ENCODE peak calls at places on chromosomes 6 and 20, in eight cellular contexts. H, U, N, I, E, J, B and O are unnamed samples. For H3K9me2 and H3K79me2, the result is how much of the 10 kb centered on the place peaks cover.

GRCh38 chr6:72084992-72085569 is 198.7 kb downstream of the RIMS1 start:
- DNase-seq in U (peak), J (no peak), I (peak), N (peak), H (no peak), B (no peak), E (peak), O (peak)

GRCh38 chr20:12383770-12384304 is 466.1 kb downstream of the BTBD3 start:
- DNase-seq in H (no peak), B (no peak), E (peak), J (peak), N (no peak), I (no peak), U (no peak), O (no peak)

GRCh38 chr6:79239538-79240168 is 5.2 kb upstream of the HMGN3 start:
- DNase-seq in J (no peak), H (no peak), I (no peak), B (no peak), E (no peak), N (no peak), U (no peak), O (no peak)

GRCh38 chr6:87575423-87575822 is 14.4 kb downstream of the RARS2 start:
- DNase-seq in U (no peak), B (no peak), N (no peak), I (no peak), H (no peak), J (no peak), E (no peak), O (no peak)

GRCh38 chr20:39660251-39660650 is 698.1 kb downstream of the DHX35 start:
- DNase-seq in U (no peak), B (no peak), E (no peak), N (no peak), H (no peak), J (no peak), I (no peak), O (no peak)

GRCh38 chr6:152270301-152270925 is 366.7 kb downstream of the SYNE1 start:
- DNase-seq in E (peak), H (no peak), B (no peak), J (peak), I (no peak), N (no peak), U (no peak), O (no peak)

GRCh38 chr6:139448998-139449610 is 74.7 kb upstream of the CITED2 start:
- DNase-seq in E (no peak), J (peak), N (no peak), H (no peak), U (no peak), I (no peak), B (no peak), O (no peak)

GRCh38 chr6:102488729-102489128 is 1095.2 kb downstream of the GRIK2 start:
- DNase-seq in N (no peak), H (no peak), U (no peak), I (no peak), E (peak), B (no peak), J (no peak), O (no peak)

GRCh38 chr6:133235219-133235618 is 5.9 kb upstream of the EYA4 start:
- DNase-seq in U (no peak), N (no peak), H (no peak), B (no peak), I (no peak), E (no peak), J (no peak), O (no peak)

GRCh38 chr6:147231589-147231988 is 27.4 kb downstream of the STXBP5 start:
- DNase-seq in E (no peak), N (no peak), B (no peak), U (no peak), H (no peak), J (no peak), I (no peak), O (no peak)

GRCh38 chr20:13243826-13244376 is 22.8 kb downstream of the ISM1 start:
- DNase-seq in H (no peak), J (peak), N (no peak), U (no peak), B (no peak), I (no peak), E (peak), O (peak)

GRCh38 chr6:10583509-10583908 is 62.4 kb downstream of the GCNT2 start:
- DNase-seq in J (no peak), B (no peak), H (no peak), E (no peak), I (peak), N (no peak), U (no peak), O (peak)

GRCh38 chr6:3340891-3341290 is 82.1 kb downstream of the PSMG4 start:
- DNase-seq in U (no peak), J (no peak), N (no peak), I (peak), B (no peak), H (no peak), E (no peak), O (no peak)

GRCh38 chr6:14002176-14002947 is 77.6 kb downstream of the RNF182 start:
- DNase-seq in J (no peak), E (peak), I (peak), N (no peak), U (no peak), B (no peak), H (peak), O (no peak)

GRCh38 chr6:31639043-31639442 is 13.4 kb downstream of the BAG6 start:
- DNase-seq in J (no peak), N (no peak), U (no peak), E (no peak), I (no peak), H (no peak), B (no peak), O (no peak)

GRCh38 chr6:19851273-19852089 is 14.3 kb downstream of the ID4 start:
- DNase-seq in N (peak), B (peak), J (peak), E (peak), I (peak), U (peak), H (peak), O (peak)

GRCh38 chr20:47066484-47067270 is 172.0 kb downstream of the EYA2 start:
- DNase-seq in J (peak), H (no peak), N (no peak), I (no peak), E (no peak), B (no peak), U (no peak), O (no peak)

GRCh38 chr6:155939253-155939652 is 483.6 kb upstream of the NOX3 start:
- DNase-seq in B (peak), J (no peak), E (no peak), H (no peak), N (no peak), I (no peak), U (no peak), O (no peak)

GRCh38 chr6:155936551-155936950 is 480.9 kb upstream of the NOX3 start:
- DNase-seq in E (no peak), B (no peak), J (no peak), U (no peak), N (no peak), H (no peak), I (no peak), O (no peak)

DNA sequence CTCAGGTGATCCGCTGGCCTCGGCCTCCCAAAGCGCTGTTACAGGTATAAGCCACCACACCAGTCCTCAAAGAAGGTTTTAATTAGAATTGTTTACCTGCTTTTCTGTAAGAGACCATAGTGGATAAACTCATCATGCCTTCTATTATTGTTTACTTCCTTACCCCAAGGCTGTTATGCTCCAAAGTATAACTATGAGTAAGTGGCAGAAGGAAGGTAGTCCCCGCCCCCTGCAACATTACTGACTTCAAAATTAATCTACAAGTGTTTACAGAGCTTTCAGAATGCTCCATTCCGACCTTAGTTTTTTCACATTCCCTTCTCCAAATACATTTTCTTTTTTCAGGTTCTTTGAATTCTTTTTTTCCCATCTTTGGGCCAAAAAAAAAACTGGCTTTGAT is 480.5 kb upstream of the NOX3 start:
- DNase-seq in B (no peak), E (no peak), I (no peak), H (no peak), N (no peak), J (no peak), U (no peak), O (no peak)
- H3K9me2 ChIP-seq in B (under half), E (under half), I (under half), H (under half), N (under half), J (under half), U (under half), O (under half)

GRCh38 chr6:44234101-44235090 is 11.0 kb downstream of the SLC29A1 start:
- DNase-seq in N (peak), H (no peak), E (peak), J (peak), B (peak), I (peak), U (no peak), O (peak)
- TF ChIP-seq CTCF in N (peak), H (peak), E (peak), J (peak), B (peak), I (peak), U (peak), O (peak)

GRCh38 chr20:62246872-62247652 is 8.7 kb downstream of the OSBPL2 start:
- DNase-seq in E (no peak), N (no peak), I (no peak), H (no peak), B (no peak), U (no peak), J (no peak), O (no peak)
- H3K79me2 ChIP-seq in E (half or more), N (under half), I (half or more), H (under half), B (half or more), U (half or more), J (half or more), O (half or more)

DNA sequence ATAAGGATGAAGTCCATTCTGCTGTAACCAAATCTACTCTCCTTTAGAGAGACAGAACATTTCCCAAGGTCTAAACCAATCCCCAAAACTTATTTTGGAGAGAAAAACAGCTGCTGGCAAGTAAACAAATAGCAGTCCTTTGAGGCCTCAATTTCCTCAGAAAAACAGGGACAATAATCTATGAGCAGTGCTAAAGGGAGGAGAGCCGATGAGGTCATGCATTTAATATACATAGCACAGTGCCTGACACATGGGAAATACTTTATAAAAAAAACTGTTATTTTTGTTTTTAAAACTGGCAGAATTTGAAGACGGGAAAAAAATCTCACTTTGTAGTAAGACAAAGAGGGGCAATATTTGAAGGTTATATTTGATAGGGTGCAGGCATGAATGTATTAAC is 526.0 kb downstream of the EPM2A start:
- DNase-seq in B (no peak), U (no peak), J (no peak), N (no peak), H (no peak), E (no peak), I (no peak), O (no peak)
- H3K9me2 ChIP-seq in B (under half), U (under half), J (under half), N (under half), H (under half), E (under half), I (under half), O (under half)

GRCh38 chr6:168834814-168835213 is 393.8 kb downstream of the SMOC2 start:
- DNase-seq in E (no peak), H (no peak), B (no peak), U (no peak), N (no peak), J (no peak), I (no peak), O (peak)

GRCh38 chr6:168834188-168834587 is 393.2 kb downstream of the SMOC2 start:
- DNase-seq in E (no peak), I (peak), U (no peak), J (no peak), N (no peak), H (no peak), B (no peak), O (no peak)

GRCh38 chr6:168838000-168838399 is 397.0 kb downstream of the SMOC2 start:
- DNase-seq in I (no peak), U (no peak), N (no peak), B (peak), J (no peak), H (no peak), E (no peak), O (no peak)

GRCh38 chr6:168841609-168842278 is 400.8 kb downstream of the SMOC2 start:
- DNase-seq in N (no peak), J (no peak), E (no peak), H (no peak), I (no peak), B (peak), U (no peak), O (no peak)

GRCh38 chr6:168837231-168837903 is 396.4 kb downstream of the SMOC2 start:
- DNase-seq in J (no peak), E (no peak), H (no peak), B (no peak), I (peak), U (no peak), N (no peak), O (no peak)
- TF ChIP-seq CTCF in J (no peak), E (no peak), H (no peak), B (no peak), I (no peak), U (no peak), N (no peak), O (no peak)

GRCh38 chr6:4794140-4794707 is 18.0 kb downstream of the CDYL start:
- DNase-seq in J (no peak), U (no peak), N (no peak), I (peak), B (no peak), E (no peak), H (no peak), O (peak)
- H3K79me2 ChIP-seq in J (half or more), U (half or more), N (half or more), I (half or more), B (half or more), E (half or more), H (half or more), O (half or more)

GRCh38 chr20:2397091-2397490 is 16.4 kb downstream of the TGM6 start:
- DNase-seq in B (no peak), U (no peak), N (no peak), E (no peak), H (no peak), J (no peak), I (no peak), O (no peak)

GRCh38 chr20:2399390-2399789 is 18.7 kb downstream of the TGM6 start:
- DNase-seq in B (no peak), E (no peak), J (no peak), N (no peak), U (no peak), I (no peak), H (no peak), O (no peak)

GRCh38 chr20:2396241-2396814 is 15.6 kb downstream of the TGM6 start:
- DNase-seq in J (no peak), U (no peak), B (no peak), H (no peak), I (no peak), N (no peak), E (no peak), O (no peak)

GRCh38 chr20:2398453-2398852 is 17.8 kb downstream of the TGM6 start:
- DNase-seq in U (no peak), B (no peak), E (no peak), N (no peak), J (no peak), H (no peak), I (no peak), O (no peak)

DNA sequence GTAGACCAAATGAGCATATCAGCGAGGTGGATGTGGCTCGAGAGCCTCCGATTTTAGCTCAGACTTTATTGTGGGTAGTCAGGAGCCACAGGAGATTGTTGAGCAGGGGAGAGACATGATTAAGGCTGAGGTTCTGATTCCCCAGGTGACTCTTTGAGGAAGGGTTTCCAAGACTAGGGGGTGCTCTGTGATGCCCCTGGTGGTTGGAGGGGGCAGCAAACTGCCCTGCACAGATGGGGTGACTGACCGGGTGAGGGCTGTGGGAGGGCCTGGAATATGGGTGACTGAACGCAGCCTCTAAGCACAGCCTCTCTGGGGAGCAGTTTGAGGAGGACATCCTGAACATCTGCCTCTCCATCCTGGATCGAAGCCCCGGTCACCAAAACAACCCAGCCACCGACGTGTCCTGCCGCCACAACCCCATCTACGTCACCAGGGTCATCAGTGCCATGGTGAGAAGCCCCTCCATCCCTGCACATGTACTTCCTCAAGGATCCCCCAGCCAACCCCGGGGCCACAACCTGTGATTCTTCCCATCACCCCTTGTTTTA is 17.0 kb downstream of the TGM6 start:
- DNase-seq in I (peak), U (no peak), E (no peak), J (no peak), H (no peak), B (no peak), N (no peak), O (no peak)
- H3K9me2 ChIP-seq in I (under half), U (under half), E (under half), J (under half), H (under half), B (under half), N (under half), O (under half)